ENCODE peak calls at places on chromosomes 6 and 20, in five cellular contexts. G, Z, J, V and I are unnamed samples.

GRCh38 chr20:12090920-12091319 is 173.2 kb downstream of the BTBD3 start:
- DNase-seq in J (peak), G (no peak), Z (no peak), V (no peak), I (no peak)

GRCh38 chr6:146598785-146599405 is at the start of gene ADGB:
- DNase-seq in Z (peak), V (peak), J (peak), G (peak), I (peak)

GRCh38 chr6:15244605-15245360 is 1.1 kb upstream of the JARID2 start:
- DNase-seq in V (peak), Z (peak), J (peak), G (peak), I (peak)

GRCh38 chr6:43376551-43376981 is 7.1 kb upstream of the ZNF318 start:
- DNase-seq in Z (no peak), G (peak), V (no peak), J (peak), I (peak)

GRCh38 chr6:16206595-16207037 is 31.8 kb upstream of the GMPR start:
- DNase-seq in J (peak), G (no peak), Z (peak), V (peak), I (peak)

GRCh38 chr6:138287144-138287955 is 69.1 kb upstream of the PBOV1 start:
- DNase-seq in V (no peak), Z (peak), G (no peak), J (peak), I (peak)

GRCh38 chr20:48716086-48716485 is 111.7 kb downstream of the PREX1 start:
- DNase-seq in G (peak), V (no peak), Z (no peak), J (no peak), I (no peak)

GRCh38 chr6:72621243-72622093 is at the start of gene KCNQ5:
- DNase-seq in J (peak), Z (no peak), G (peak), V (no peak), I (peak)

GRCh38 chr6:35590622-35591066 is 77.9 kb upstream of the TULP1 start:
- DNase-seq in Z (peak), J (no peak), G (no peak), V (no peak), I (peak)

GRCh38 chr6:152983637-152984386 is 971 bp upstream of the FBXO5 start:
- DNase-seq in G (peak), Z (peak), V (peak), J (peak), I (peak)

GRCh38 chr20:62642666-62643520 is 590 bp downstream of the SLCO4A1 start:
- DNase-seq in J (peak), G (peak), Z (peak), V (no peak), I (peak)

GRCh38 chr20:8464368-8464767 is 332.3 kb downstream of the PLCB1 start:
- DNase-seq in V (no peak), J (peak), Z (peak), G (no peak), I (no peak)

GRCh38 chr20:34530342-34530741 is 14.1 kb downstream of the DYNLRB1 start:
- DNase-seq in Z (no peak), J (no peak), G (no peak), V (no peak), I (no peak)

GRCh38 chr6:42200035-42200434 is 5.3 kb upstream of the GUCA1B start:
- DNase-seq in V (peak), J (peak), G (no peak), Z (peak), I (peak)

GRCh38 chr6:38192486-38192885 is 373.0 kb downstream of the ZFAND3 start:
- DNase-seq in G (no peak), V (no peak), J (no peak), Z (no peak), I (no peak)

GRCh38 chr20:63969851-63970713 is at the start of gene ZNF512B:
- DNase-seq in J (peak), V (no peak), Z (no peak), G (peak), I (peak)

GRCh38 chr6:131103869-131104268 is 31.4 kb upstream of the AKAP7 start:
- DNase-seq in G (no peak), J (no peak), Z (no peak), V (no peak), I (no peak)

GRCh38 chr6:158506577-158506976 is 53.3 kb upstream of the TMEM181 start:
- DNase-seq in G (no peak), J (no peak), Z (no peak), V (no peak), I (peak)

GRCh38 chr6:28537065-28537464 is 11.4 kb downstream of the GPX5 start:
- DNase-seq in Z (peak), V (no peak), G (no peak), J (peak), I (peak)

GRCh38 chr6:158799051-158799792 is 19.9 kb downstream of the EZR start:
- DNase-seq in J (peak), Z (peak), V (no peak), G (no peak), I (peak)

GRCh38 chr6:139568157-139568955 is 193.9 kb upstream of the CITED2 start:
- DNase-seq in V (no peak), Z (no peak), G (no peak), J (no peak), I (no peak)

GRCh38 chr20:21137078-21137477 is 11.2 kb downstream of the KIZ start:
- DNase-seq in J (no peak), G (no peak), Z (no peak), V (no peak), I (no peak)

GRCh38 chr6:45832063-45832462 is 183.6 kb downstream of the CLIC5 start:
- DNase-seq in G (no peak), Z (no peak), V (no peak), J (no peak), I (no peak)

GRCh38 chr6:45829873-45830272 is 185.8 kb downstream of the CLIC5 start:
- DNase-seq in J (no peak), Z (no peak), G (no peak), V (no peak), I (no peak)

GRCh38 chr6:45835725-45836437 is 179.8 kb downstream of the CLIC5 start:
- DNase-seq in J (peak), Z (no peak), G (no peak), V (no peak), I (peak)

GRCh38 chr6:45827952-45828530 is 187.6 kb downstream of the CLIC5 start:
- DNase-seq in G (no peak), J (no peak), V (no peak), Z (no peak), I (peak)

DNA sequence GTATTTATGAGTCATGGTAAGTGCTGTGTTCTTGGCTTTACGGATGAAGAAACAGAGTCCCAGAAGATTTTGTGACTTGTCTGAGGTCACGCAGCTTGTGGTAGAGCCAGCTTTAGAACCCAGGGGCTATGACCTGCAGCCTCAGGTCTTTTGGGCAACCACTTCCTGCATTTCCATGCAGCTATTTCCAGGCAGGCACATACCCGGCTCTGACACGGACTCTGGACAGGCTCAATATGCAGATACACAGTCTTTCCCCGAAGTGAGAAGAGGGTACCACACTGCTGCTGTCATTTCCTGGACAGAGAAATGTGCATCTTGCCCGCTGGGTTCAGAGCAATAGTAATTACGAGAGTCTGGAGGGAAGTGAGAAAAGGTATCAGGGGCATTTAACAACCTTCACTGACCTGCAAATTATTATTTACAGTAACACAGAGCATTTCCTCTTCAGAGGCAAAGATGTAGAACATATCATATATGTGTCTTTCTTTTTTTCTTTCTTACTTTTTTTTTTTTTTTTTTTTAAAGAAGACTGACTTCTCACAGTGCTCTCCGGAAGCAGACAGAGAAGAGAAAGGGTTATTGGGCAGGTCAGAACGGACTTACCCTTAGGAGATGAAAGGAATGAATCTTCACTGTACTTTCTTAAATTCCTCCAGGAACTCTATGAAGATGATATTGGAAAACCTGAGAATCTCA is 185.1 kb downstream of the CLIC5 start:
- DNase-seq in G (peak), J (peak), Z (peak), V (no peak), I (peak)
- TF ChIP-seq CTCF in G (no peak), J (no peak), Z (no peak), V (no peak), I (no peak)

DNA sequence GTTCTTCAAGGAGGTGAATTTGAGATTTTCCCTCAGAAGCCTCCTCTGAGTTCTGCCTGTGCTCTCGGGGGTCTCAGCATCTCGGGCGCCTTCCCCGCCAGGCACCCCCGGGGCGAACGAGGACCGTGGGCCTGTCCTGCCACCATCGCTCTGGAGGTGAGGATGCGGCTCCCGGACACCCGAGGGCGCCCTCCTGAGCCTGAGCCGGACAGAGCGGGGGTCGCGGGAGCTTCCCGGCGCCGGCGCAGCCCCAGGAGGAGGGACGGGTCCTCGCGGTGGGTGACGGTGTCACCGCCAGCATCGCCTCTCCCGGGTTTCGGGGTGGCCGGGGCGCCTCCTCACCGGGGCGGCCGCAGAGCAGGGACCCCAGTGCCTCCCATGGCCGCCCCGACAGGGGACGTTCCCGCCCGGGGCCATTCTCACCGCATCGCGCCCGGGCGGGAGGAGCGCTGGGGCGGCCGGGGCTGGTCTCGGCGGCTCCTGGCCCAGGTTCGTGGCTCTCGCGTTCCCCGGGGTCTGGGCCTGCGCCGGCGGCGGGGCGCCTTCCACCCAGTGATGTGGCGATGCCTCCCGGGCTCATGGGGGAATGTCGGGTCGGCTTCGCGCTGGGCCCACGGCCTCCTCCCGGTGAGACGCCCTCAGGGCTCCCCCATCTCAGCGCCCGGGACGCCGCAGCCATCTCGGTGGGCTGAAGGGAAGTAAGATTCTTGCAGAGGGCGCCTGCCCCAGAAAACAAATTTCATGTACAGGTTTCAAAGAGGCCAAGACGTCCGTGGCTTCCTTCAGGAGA is 210.5 kb downstream of the ERMARD start:
- DNase-seq in Z (no peak), J (no peak), G (no peak), V (no peak), I (peak)
- H3K4me3 ChIP-seq in Z (no peak), J (no peak), G (no peak), V (no peak), I (peak)

DNA sequence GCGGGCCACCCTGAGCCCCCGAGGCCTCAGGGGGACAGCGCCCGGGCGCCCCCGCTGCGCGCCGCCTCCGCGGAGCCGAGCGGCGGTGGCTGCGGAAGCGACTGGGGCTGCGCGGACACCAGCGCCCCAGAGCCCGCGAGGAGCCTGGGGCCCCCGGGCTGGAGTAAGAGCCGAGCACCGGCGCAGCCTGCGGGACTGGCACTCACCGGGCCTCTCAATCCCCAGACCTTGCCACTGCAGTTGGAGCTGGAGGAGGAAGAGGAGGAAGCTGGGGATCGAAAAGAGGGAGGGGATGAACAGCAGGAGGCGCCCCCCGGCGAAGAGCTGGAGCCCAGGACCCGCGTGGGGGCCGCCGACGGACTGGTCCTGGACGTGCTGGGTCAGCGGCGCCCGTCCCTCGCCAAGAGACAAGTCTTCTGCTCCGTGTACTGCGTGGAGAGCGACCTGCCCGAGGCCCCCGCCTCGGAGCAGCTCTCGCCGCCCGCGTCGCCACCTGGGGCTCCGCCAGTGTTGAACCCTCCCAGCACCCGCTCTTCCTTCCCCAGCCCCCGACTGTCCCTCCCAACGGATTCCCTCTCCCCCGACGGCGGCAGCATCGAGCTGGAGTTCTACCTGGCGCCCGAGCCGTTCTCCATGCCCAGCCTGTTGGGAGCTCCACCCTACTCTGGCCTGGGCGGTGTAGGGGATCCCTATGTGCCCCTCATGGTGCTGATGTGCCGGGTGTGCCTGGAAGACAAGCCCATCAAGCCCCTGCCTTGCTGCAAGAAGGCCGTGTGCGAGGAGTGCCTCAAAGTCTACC is 579 bp downstream of the RNF217 start:
- DNase-seq in G (peak), Z (no peak), J (peak), V (no peak), I (no peak)
- TF ChIP-seq CTCF in G (no peak), Z (no peak), J (no peak), V (no peak), I (peak)

GRCh38 chr6:52307900-52308372 is 23.4 kb upstream of the MCM3 start:
- DNase-seq in V (no peak), Z (no peak), G (no peak), J (no peak), I (no peak)
- H3K4me3 ChIP-seq in V (no peak), Z (no peak), G (no peak), J (no peak), I (no peak)

DNA sequence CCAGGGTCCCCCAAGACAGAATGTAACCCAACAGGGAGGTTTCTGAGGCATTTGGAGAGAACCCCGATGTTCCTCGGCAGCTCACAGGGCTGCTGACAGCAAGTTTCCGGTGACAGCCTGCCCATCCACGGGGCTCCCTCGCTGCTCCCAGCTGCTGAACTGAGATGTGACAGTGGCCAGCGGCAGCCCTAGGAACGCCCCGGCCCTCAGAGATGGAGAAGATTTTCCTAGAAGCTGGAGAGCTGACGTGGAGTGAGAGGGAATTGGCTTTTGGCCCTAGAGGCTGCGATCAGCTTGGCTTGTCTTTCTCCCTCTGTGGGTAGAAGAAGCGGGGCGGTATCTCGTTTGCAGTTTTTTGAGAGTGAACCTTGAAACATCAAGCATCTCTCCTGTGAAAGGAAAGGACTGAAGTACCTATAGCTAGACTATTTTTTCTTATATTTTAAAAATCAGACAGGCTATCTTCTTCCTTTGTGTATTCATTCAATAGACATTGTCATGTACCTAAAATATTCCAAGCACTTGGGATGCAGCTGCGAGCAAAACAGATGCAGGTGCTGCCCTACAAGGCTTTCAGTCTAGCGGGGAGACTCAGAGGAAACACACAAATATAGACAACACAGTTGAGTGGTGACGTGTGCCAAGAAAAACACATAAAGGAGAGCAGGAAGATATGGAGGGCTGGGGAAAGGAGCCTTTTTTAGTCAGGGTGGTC is 28.4 kb upstream of the NFATC2 start:
- DNase-seq in V (no peak), Z (peak), G (no peak), J (no peak), I (peak)
- TF ChIP-seq CTCF in V (no peak), Z (no peak), G (no peak), J (no peak), I (no peak)

DNA sequence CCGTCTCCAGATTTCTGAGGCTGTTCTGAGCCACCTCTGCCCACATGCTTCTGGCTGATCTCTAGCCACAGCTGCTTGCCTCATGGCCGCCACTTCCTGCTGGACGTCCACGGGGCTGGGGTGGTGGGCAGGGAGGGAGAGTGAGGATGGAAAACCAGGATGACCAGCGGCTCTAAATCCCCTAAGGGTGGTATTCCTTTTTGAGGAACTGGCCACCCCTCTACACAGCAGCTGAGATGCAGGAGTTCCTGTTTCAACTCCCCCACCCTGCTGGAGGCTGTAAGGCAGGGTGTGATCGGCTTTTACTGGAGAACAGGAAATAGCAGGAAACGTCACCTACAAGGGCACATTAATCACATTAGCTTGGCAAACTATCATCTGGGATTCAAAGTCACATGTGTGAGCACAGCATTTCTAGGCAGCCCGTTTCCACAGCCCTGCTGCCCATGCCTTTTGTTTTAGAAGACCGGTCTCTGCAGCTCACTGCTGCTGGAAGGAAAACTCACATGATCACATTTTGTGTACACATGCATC is 181.6 kb upstream of the ECI2 start:
- DNase-seq in Z (peak), G (peak), V (peak), J (peak), I (peak)
- H3K4me3 ChIP-seq in Z (no peak), G (no peak), V (no peak), J (no peak), I (no peak)

GRCh38 chr6:21587182-21587924 is 6.2 kb upstream of the SOX4 start:
- DNase-seq in J (peak), V (no peak), Z (peak), G (peak), I (peak)
- TF ChIP-seq CTCF in J (peak), V (peak), Z (peak), G (peak), I (peak)